ENCODE peak calls at places on chromosomes 11 and 22, in five cellular contexts. N, I, T, A and L are unnamed samples.

GRCh38 chr11:121214861-121215260 is 77.7 kb upstream of the SC5D start:
- DNase-seq in N (no peak), I (no peak), A (no peak), T (no peak), L (no peak)

GRCh38 chr22:49670610-49671330 is 156.9 kb downstream of the BRD1 start:
- DNase-seq in T (peak), I (no peak), N (no peak), A (peak), L (no peak)

GRCh38 chr11:36540998-36541397 is 26.8 kb upstream of the RAG1 start:
- DNase-seq in T (no peak), N (peak), I (peak), A (no peak), L (no peak)

GRCh38 chr11:107705027-107705426 is 6.8 kb downstream of the SLN start:
- DNase-seq in T (no peak), N (peak), A (no peak), I (peak), L (no peak)

GRCh38 chr22:31090217-31091085 is 9.3 kb downstream of the SMTN start:
- DNase-seq in T (no peak), A (no peak), N (no peak), I (no peak), L (no peak)

GRCh38 chr22:50031189-50032091 is 18.9 kb upstream of the IL17REL start:
- DNase-seq in N (no peak), I (no peak), A (peak), T (no peak), L (no peak)

GRCh38 chr11:75717608-75718403 is at the start of gene MOGAT2:
- DNase-seq in I (no peak), T (no peak), N (no peak), A (no peak), L (no peak)

GRCh38 chr11:67640021-67640757 is 626 bp upstream of the TBX10 start:
- DNase-seq in A (peak), N (peak), T (peak), I (peak), L (peak)

GRCh38 chr11:71368966-71369365 is 79.2 kb downstream of the DHCR7 start:
- DNase-seq in A (no peak), T (no peak), I (no peak), N (no peak), L (no peak)

GRCh38 chr22:33896801-33897620 is 23.3 kb downstream of the LARGE1 start:
- DNase-seq in A (no peak), T (no peak), N (no peak), I (no peak), L (no peak)

GRCh38 chr11:2436521-2437031 is 7.7 kb downstream of the TRPM5 start:
- DNase-seq in T (no peak), A (no peak), N (no peak), I (no peak), L (no peak)

GRCh38 chr11:124085583-124085982 is 29.7 kb upstream of the VWA5A start:
- DNase-seq in I (no peak), A (no peak), T (no peak), N (peak), L (no peak)

GRCh38 chr11:124115782-124116616 is 749 bp downstream of the VWA5A start:
- DNase-seq in T (no peak), I (no peak), N (peak), A (peak), L (no peak)

GRCh38 chr11:72735495-72736027 is 16.6 kb downstream of the ARAP1 start:
- DNase-seq in I (peak), N (peak), A (no peak), T (no peak), L (no peak)

GRCh38 chr11:116037851-116038250 is 533.6 kb upstream of the CADM1 start:
- DNase-seq in I (no peak), T (no peak), A (no peak), N (no peak), L (no peak)

GRCh38 chr11:109071712-109072524 is 350.1 kb upstream of the C11orf87 start:
- DNase-seq in A (no peak), T (no peak), I (no peak), N (no peak), L (no peak)

GRCh38 chr11:115425243-115425642 is 79.0 kb downstream of the CADM1 start:
- DNase-seq in I (no peak), T (no peak), A (no peak), N (no peak), L (no peak)

GRCh38 chr22:33639588-33640254 is 280.6 kb downstream of the LARGE1 start:
- DNase-seq in I (no peak), T (no peak), N (no peak), A (no peak), L (no peak)

GRCh38 chr22:26139320-26139719 is 29.9 kb upstream of the SEZ6L start:
- DNase-seq in A (no peak), T (no peak), I (no peak), N (peak), L (no peak)

GRCh38 chr11:65204646-65205601 is 23.2 kb downstream of the CAPN1 start:
- DNase-seq in N (peak), A (no peak), T (peak), I (peak), L (peak)

GRCh38 chr22:23117890-23118646 is 23.7 kb downstream of the RSPH14 start:
- DNase-seq in A (no peak), I (no peak), T (no peak), N (no peak), L (no peak)

GRCh38 chr11:27158763-27159679 is 118.4 kb downstream of the BBOX1 start:
- DNase-seq in N (peak), A (peak), T (peak), I (peak), L (no peak)

GRCh38 chr22:26464312-26464711 is 19.3 kb downstream of the HPS4 start:
- DNase-seq in I (peak), A (no peak), T (no peak), N (peak), L (no peak)

GRCh38 chr22:41028841-41029240 is 63.6 kb upstream of the EP300 start:
- DNase-seq in A (no peak), N (peak), I (peak), T (no peak), L (no peak)

GRCh38 chr22:30186048-30186447 is 60.5 kb downstream of the LIF start:
- DNase-seq in A (no peak), T (no peak), N (no peak), I (no peak), L (no peak)

GRCh38 chr11:47616726-47617416 is 22.7 kb upstream of the C1QTNF4 start:
- DNase-seq in T (peak), N (peak), I (peak), A (no peak), L (no peak)

GRCh38 chr11:1548221-1549070 is 23.6 kb downstream of the DUSP8 start:
- DNase-seq in N (peak), A (peak), T (no peak), I (peak), L (no peak)

GRCh38 chr11:125621995-125622394 is 3.0 kb upstream of the CHEK1 start:
- DNase-seq in T (no peak), I (peak), N (peak), A (no peak), L (no peak)

GRCh38 chr11:69563946-69564780 is 76.8 kb upstream of the CCND1 start:
- DNase-seq in N (peak), I (peak), T (no peak), A (no peak), L (no peak)

GRCh38 chr11:113410414-113411135 is 23.0 kb downstream of the ANKK1 start:
- DNase-seq in I (no peak), T (no peak), N (no peak), A (peak), L (no peak)

GRCh38 chr11:11571893-11572292 is 49.9 kb downstream of the GALNT18 start:
- DNase-seq in N (no peak), A (no peak), T (no peak), I (no peak), L (no peak)

GRCh38 chr11:80083561-80083960 is 642.7 kb upstream of the TENM4 start:
- DNase-seq in I (peak), T (no peak), A (no peak), N (peak), L (no peak)

GRCh38 chr11:130400793-130401483 is 27.5 kb downstream of the ADAMTS8 start:
- DNase-seq in I (peak), T (no peak), A (no peak), N (no peak), L (no peak)